ENCODE peak calls at places on chromosomes 1 and 21, in six cellular contexts. One of them, this sample, is unnamed.

GRCh38 chr1:61589382-61589765 is 135.6 kb downstream of the TM2D1 start:
- DNase-seq in ovary: peak
- DNase-seq in CD8-positive, alpha-beta memory T cell: no peak
- DNase-seq in brain microvascular endothelial cell: no peak
- DNase-seq in AG04450: no peak
- DNase-seq in mammary epithelial cell: no peak
- DNase-seq in this sample: no peak

GRCh38 chr1:230068952-230069684 is 2.1 kb downstream of the GALNT2 start:
- DNase-seq in ovary: no peak
- DNase-seq in CD8-positive, alpha-beta memory T cell: no peak
- DNase-seq in brain microvascular endothelial cell: no peak
- DNase-seq in AG04450: no peak
- DNase-seq in mammary epithelial cell: no peak
- DNase-seq in this sample: peak

GRCh38 chr1:209769171-209769904 is 13.5 kb downstream of the TRAF3IP3 start:
- DNase-seq in ovary: peak
- DNase-seq in CD8-positive, alpha-beta memory T cell: peak
- DNase-seq in brain microvascular endothelial cell: peak
- DNase-seq in AG04450: peak
- DNase-seq in mammary epithelial cell: peak
- DNase-seq in this sample: peak

GRCh38 chr1:115164484-115164883 is 75.2 kb upstream of the TSPAN2 start:
- DNase-seq in ovary: no peak
- DNase-seq in CD8-positive, alpha-beta memory T cell: no peak
- DNase-seq in brain microvascular endothelial cell: no peak
- DNase-seq in AG04450: no peak
- DNase-seq in mammary epithelial cell: no peak
- DNase-seq in this sample: no peak

GRCh38 chr1:245180496-245180895 is 25.7 kb downstream of the KIF26B start:
- DNase-seq in ovary: no peak
- DNase-seq in CD8-positive, alpha-beta memory T cell: no peak
- DNase-seq in brain microvascular endothelial cell: no peak
- DNase-seq in AG04450: no peak
- DNase-seq in mammary epithelial cell: no peak
- DNase-seq in this sample: no peak

GRCh38 chr1:198761859-198762616 is 123.2 kb downstream of the PTPRC start:
- DNase-seq in ovary: no peak
- DNase-seq in CD8-positive, alpha-beta memory T cell: no peak
- DNase-seq in brain microvascular endothelial cell: no peak
- DNase-seq in AG04450: no peak
- DNase-seq in mammary epithelial cell: no peak
- DNase-seq in this sample: no peak

GRCh38 chr1:5108740-5109139 is 454.3 kb downstream of the AJAP1 start:
- DNase-seq in ovary: no peak
- DNase-seq in CD8-positive, alpha-beta memory T cell: no peak
- DNase-seq in brain microvascular endothelial cell: no peak
- DNase-seq in AG04450: no peak
- DNase-seq in mammary epithelial cell: no peak
- DNase-seq in this sample: no peak

GRCh38 chr1:153945795-153946621 is 510 bp downstream of the DENND4B start:
- DNase-seq in ovary: peak
- DNase-seq in CD8-positive, alpha-beta memory T cell: peak
- DNase-seq in brain microvascular endothelial cell: no peak
- DNase-seq in AG04450: no peak
- DNase-seq in mammary epithelial cell: peak
- DNase-seq in this sample: peak

GRCh38 chr1:45326627-45327591 is at the start of gene HPDL:
- DNase-seq in ovary: peak
- DNase-seq in CD8-positive, alpha-beta memory T cell: peak
- DNase-seq in brain microvascular endothelial cell: peak
- DNase-seq in AG04450: no peak
- DNase-seq in mammary epithelial cell: no peak
- DNase-seq in this sample: peak

GRCh38 chr1:180092931-180093650 is 61.6 kb upstream of the QSOX1 start:
- DNase-seq in ovary: no peak
- DNase-seq in CD8-positive, alpha-beta memory T cell: no peak
- DNase-seq in brain microvascular endothelial cell: peak
- DNase-seq in AG04450: no peak
- DNase-seq in mammary epithelial cell: no peak
- DNase-seq in this sample: peak

GRCh38 chr1:228228601-228229074 is 20.8 kb downstream of the OBSCN start:
- DNase-seq in ovary: no peak
- DNase-seq in CD8-positive, alpha-beta memory T cell: no peak
- DNase-seq in brain microvascular endothelial cell: peak
- DNase-seq in AG04450: peak
- DNase-seq in mammary epithelial cell: peak
- DNase-seq in this sample: peak

GRCh38 chr1:19861034-19861433 is 21.2 kb upstream of the OTUD3 start:
- DNase-seq in ovary: no peak
- DNase-seq in CD8-positive, alpha-beta memory T cell: no peak
- DNase-seq in brain microvascular endothelial cell: peak
- DNase-seq in AG04450: no peak
- DNase-seq in mammary epithelial cell: peak
- DNase-seq in this sample: peak

GRCh38 chr1:36542962-36543515 is 60.3 kb upstream of the CSF3R start:
- DNase-seq in ovary: no peak
- DNase-seq in CD8-positive, alpha-beta memory T cell: no peak
- DNase-seq in brain microvascular endothelial cell: no peak
- DNase-seq in AG04450: no peak
- DNase-seq in mammary epithelial cell: no peak
- DNase-seq in this sample: no peak

GRCh38 chr1:92909321-92909720 is 51.9 kb downstream of the DIPK1A start:
- DNase-seq in ovary: no peak
- DNase-seq in CD8-positive, alpha-beta memory T cell: no peak
- DNase-seq in brain microvascular endothelial cell: peak
- DNase-seq in AG04450: peak
- DNase-seq in mammary epithelial cell: peak
- DNase-seq in this sample: peak

GRCh38 chr21:26732442-26733221 is 112.6 kb downstream of the ADAMTS1 start:
- DNase-seq in ovary: peak
- DNase-seq in CD8-positive, alpha-beta memory T cell: no peak
- DNase-seq in brain microvascular endothelial cell: peak
- DNase-seq in AG04450: peak
- DNase-seq in mammary epithelial cell: peak
- DNase-seq in this sample: peak

GRCh38 chr1:94006604-94007003 is 97.4 kb upstream of the GCLM start:
- DNase-seq in ovary: no peak
- DNase-seq in CD8-positive, alpha-beta memory T cell: no peak
- DNase-seq in brain microvascular endothelial cell: no peak
- DNase-seq in AG04450: no peak
- DNase-seq in mammary epithelial cell: no peak
- DNase-seq in this sample: no peak

GRCh38 chr1:111219466-111220286 is 7.8 kb upstream of the CHI3L2 start:
- DNase-seq in ovary: no peak
- DNase-seq in CD8-positive, alpha-beta memory T cell: no peak
- DNase-seq in brain microvascular endothelial cell: no peak
- DNase-seq in AG04450: no peak
- DNase-seq in mammary epithelial cell: no peak
- DNase-seq in this sample: no peak

GRCh38 chr1:98172578-98172977 is 251.7 kb upstream of the DPYD start:
- DNase-seq in ovary: no peak
- DNase-seq in CD8-positive, alpha-beta memory T cell: no peak
- DNase-seq in brain microvascular endothelial cell: no peak
- DNase-seq in AG04450: no peak
- DNase-seq in mammary epithelial cell: no peak
- DNase-seq in this sample: no peak

GRCh38 chr1:202155478-202156021 is 4.9 kb downstream of the PTPN7 start:
- DNase-seq in ovary: no peak
- DNase-seq in CD8-positive, alpha-beta memory T cell: no peak
- DNase-seq in brain microvascular endothelial cell: peak
- DNase-seq in AG04450: no peak
- DNase-seq in mammary epithelial cell: peak
- DNase-seq in this sample: peak

DNA sequence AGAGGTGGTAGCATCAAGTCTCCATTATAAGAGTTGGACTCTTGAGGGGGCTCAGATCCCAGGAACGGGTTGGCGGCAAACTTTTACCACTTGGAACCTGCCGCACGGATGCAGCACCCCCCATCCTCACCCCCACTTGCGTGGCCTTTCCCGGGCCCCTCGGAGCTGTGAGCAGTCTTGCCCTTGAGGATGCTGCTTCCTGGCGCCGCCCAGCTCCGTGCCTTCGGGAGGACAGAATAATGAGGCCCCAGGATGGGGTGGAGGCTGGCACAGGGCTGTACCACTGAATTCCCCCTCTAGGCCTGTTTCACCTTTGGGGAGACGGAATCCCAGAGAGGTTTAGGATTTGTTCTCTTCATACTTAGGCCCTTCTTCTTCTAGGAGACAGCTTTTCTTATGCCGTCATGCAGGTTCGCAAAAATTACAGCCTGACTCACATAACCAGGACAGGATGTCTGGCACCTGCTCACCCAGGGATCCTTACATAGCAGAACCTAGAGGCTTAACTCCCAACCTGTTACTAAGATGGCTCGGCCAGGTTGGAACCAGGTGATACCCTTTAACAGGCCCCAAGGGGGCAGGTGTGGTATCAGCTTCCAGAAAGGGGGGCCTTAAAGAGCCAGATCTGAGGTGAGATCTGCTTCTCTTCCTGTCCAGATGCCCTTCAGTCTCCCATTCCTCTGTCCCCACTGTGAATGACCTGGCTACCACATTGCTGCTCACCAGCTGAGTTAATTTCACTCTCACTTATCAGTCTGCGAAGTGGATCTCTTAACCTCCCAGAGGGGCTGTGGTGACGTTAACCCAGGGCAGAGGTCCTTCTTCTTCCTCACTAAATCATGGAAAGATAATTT is 1.5 kb downstream of the TRNP1 start:
- DNase-seq in ovary: no peak
- DNase-seq in CD8-positive, alpha-beta memory T cell: no peak
- DNase-seq in brain microvascular endothelial cell: no peak
- DNase-seq in AG04450: no peak
- DNase-seq in mammary epithelial cell: peak
- DNase-seq in this sample: peak
- H3K4me3 ChIP-seq in ovary: peak
- H3K4me3 ChIP-seq in CD8-positive, alpha-beta memory T cell: no peak
- H3K4me3 ChIP-seq in brain microvascular endothelial cell: peak
- H3K4me3 ChIP-seq in AG04450: peak
- H3K4me3 ChIP-seq in mammary epithelial cell: peak
- H3K4me3 ChIP-seq in this sample: peak

GRCh38 chr1:155499953-155500621 is 62.5 kb downstream of the ASH1L start:
- DNase-seq in ovary: no peak
- DNase-seq in CD8-positive, alpha-beta memory T cell: no peak
- DNase-seq in brain microvascular endothelial cell: no peak
- DNase-seq in AG04450: no peak
- DNase-seq in mammary epithelial cell: peak
- DNase-seq in this sample: peak
- H3K4me3 ChIP-seq in ovary: no peak
- H3K4me3 ChIP-seq in CD8-positive, alpha-beta memory T cell: no peak
- H3K4me3 ChIP-seq in brain microvascular endothelial cell: no peak
- H3K4me3 ChIP-seq in AG04450: no peak
- H3K4me3 ChIP-seq in mammary epithelial cell: no peak
- H3K4me3 ChIP-seq in this sample: no peak

DNA sequence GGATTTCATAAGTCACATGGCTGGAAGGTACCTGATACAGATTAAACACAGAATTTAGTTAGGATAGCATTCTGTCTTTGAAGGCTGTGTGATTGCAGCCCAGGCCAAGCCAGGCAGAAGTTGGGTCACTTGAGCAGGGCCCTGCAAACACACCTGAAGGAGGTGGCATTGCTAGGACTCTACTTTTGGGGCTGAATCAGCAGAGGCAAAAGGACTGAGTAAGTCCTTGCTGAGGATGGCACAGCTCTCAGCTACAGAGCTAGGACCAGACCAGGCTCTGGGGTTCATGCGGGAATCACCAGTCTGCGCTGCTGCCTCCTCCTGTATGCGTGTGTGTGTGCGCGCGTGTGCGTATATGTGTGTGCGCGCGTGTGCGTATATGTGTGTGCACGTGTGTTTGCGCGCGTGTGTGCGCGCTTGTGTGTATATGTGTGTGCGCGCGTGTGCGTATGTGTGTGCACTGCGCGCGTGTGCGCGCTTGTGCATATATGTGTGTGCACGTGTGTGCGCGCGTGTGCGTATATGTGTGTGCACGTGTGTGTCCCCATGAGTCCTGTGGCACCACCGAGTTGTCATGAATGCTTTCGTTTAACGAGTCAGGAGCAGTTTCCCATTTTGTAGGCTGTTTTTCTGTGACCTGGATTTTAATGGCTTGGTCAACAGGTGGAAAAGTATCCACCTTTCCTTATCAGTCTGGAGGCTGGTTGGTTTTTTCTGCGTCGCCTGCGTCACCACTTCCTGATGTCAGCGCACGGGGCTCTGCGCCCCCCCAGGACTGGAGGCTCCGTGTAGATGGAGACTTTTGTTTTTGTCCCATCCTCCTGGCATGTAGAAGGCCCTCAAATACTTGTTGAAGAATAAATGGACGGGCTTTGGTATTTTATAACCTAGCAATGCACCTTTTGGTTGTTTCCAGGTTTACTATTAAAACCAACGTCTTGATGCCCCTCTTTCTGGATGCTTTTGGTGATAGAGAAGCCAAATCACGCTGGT is 34.7 kb downstream of the ADARB1 start:
- DNase-seq in ovary: no peak
- DNase-seq in CD8-positive, alpha-beta memory T cell: peak
- DNase-seq in brain microvascular endothelial cell: no peak
- DNase-seq in AG04450: no peak
- DNase-seq in mammary epithelial cell: no peak
- DNase-seq in this sample: no peak
- H3K4me3 ChIP-seq in ovary: no peak
- H3K4me3 ChIP-seq in CD8-positive, alpha-beta memory T cell: peak
- H3K4me3 ChIP-seq in brain microvascular endothelial cell: no peak
- H3K4me3 ChIP-seq in AG04450: no peak
- H3K4me3 ChIP-seq in mammary epithelial cell: no peak
- H3K4me3 ChIP-seq in this sample: no peak

GRCh38 chr1:10940451-10940804 is 72.0 kb upstream of the TARDBP start:
- DNase-seq in ovary: no peak
- DNase-seq in CD8-positive, alpha-beta memory T cell: no peak
- DNase-seq in brain microvascular endothelial cell: no peak
- DNase-seq in AG04450: no peak
- DNase-seq in mammary epithelial cell: no peak
- DNase-seq in this sample: no peak
- H3K4me3 ChIP-seq in ovary: no peak
- H3K4me3 ChIP-seq in CD8-positive, alpha-beta memory T cell: no peak
- H3K4me3 ChIP-seq in brain microvascular endothelial cell: no peak
- H3K4me3 ChIP-seq in AG04450: no peak
- H3K4me3 ChIP-seq in mammary epithelial cell: no peak
- H3K4me3 ChIP-seq in this sample: no peak

DNA sequence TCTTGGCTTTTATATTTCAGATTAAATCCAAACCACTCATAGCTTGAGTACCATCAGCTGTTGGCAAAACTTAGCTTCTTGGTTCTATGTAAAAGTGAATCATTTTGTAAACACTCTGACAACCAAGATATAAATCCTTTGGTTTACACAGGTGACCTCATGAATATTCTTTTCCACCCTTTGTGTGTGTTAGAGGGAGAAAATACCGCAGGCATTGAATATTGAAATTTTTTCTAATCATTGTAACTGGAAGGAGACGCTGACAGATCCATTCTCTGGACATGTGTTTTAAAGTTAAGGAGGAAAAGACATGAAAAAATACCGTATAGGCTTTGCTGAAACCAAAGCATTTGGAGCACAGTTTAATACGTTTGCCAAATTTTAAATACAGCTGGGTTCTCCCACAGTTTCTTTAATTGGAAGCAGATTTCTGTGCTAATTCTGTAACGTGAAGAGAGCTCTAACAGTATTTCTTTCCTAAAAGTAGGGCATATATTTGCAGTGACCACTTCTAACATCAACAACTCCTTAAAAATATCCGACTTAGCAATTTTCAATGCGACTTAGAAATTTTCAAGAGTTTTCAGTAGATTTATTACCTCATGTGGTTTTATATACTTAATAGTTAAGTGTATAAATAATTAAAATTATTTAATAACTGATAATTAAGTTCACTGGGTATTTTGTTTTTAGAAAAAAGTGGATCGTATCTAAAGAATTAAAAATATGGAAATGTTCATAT is 388.2 kb downstream of the USP25 start:
- DNase-seq in ovary: no peak
- DNase-seq in CD8-positive, alpha-beta memory T cell: no peak
- DNase-seq in brain microvascular endothelial cell: peak
- DNase-seq in AG04450: peak
- DNase-seq in mammary epithelial cell: peak
- DNase-seq in this sample: peak
- H3K4me3 ChIP-seq in ovary: peak
- H3K4me3 ChIP-seq in CD8-positive, alpha-beta memory T cell: no peak
- H3K4me3 ChIP-seq in brain microvascular endothelial cell: peak
- H3K4me3 ChIP-seq in AG04450: no peak
- H3K4me3 ChIP-seq in mammary epithelial cell: no peak
- H3K4me3 ChIP-seq in this sample: no peak

This sample was measured in epithelial cell of esophagus.